ENCODE peak calls at places on chromosomes 11 and 22, in eight cellular contexts. H is EH, S is caudate nucleus, T is GM23248, X is T-helper 1 cell, G is brain microvascular endothelial cell, K is Peyer's patch, E is sciatic nerve. O is an unnamed sample.

GRCh38 chr22:50612168-50612714 is 11.6 kb downstream of the MAPK8IP2 start:
- DNase-seq in S (no peak), X (no peak), H (no peak), K (no peak), T (no peak), E (no peak), G (no peak), O (no peak)

GRCh38 chr11:704799-705645 is 1.0 kb upstream of the EPS8L2 start:
- DNase-seq in G (no peak), T (no peak), S (no peak), K (peak; percentile 88), E (peak; percentile 62), X (no peak), H (no peak), O (no peak)

GRCh38 chr11:116458546-116458945 is 314.2 kb downstream of the BUD13 start:
- DNase-seq in K (no peak), G (no peak), S (no peak), H (no peak), E (no peak), X (no peak), T (no peak), O (no peak)

GRCh38 chr22:46125311-46125710 is 25.0 kb upstream of the PPARA start:
- DNase-seq in G (no peak), H (no peak), X (no peak), E (no peak), K (no peak), T (no peak), S (no peak), O (no peak)

GRCh38 chr11:14907411-14908213 is 15.6 kb upstream of the CYP2R1 start:
- DNase-seq in G (peak; percentile 44), S (no peak), K (peak; percentile 90), E (peak; percentile 83), H (peak; percentile 54), T (peak; percentile 69), X (peak; percentile 71), O (no peak)

GRCh38 chr11:36239636-36240035 is 49.6 kb downstream of the COMMD9 start:
- DNase-seq in T (no peak), K (no peak), S (no peak), E (no peak), G (no peak), H (no peak), X (no peak), O (no peak)

GRCh38 chr11:112292785-112293407 is 32.2 kb upstream of the PLET1 start:
- DNase-seq in E (no peak), K (no peak), T (peak; percentile 93), G (peak; percentile 81), S (no peak), H (peak; percentile 98), X (no peak), O (peak; percentile 41)

GRCh38 chr22:45971389-45972028 is 5.5 kb downstream of the WNT7B start:
- DNase-seq in H (no peak), K (no peak), G (no peak), S (no peak), X (no peak), E (no peak), T (peak; percentile 49), O (no peak)

GRCh38 chr11:67302571-67303131 is 679 bp upstream of the SSH3 start:
- DNase-seq in S (no peak), K (peak; percentile 77), X (no peak), H (peak; percentile 21), G (peak; percentile 17), T (peak; percentile 37), E (peak; percentile 67), O (peak; percentile 73)

GRCh38 chr11:125082611-125083311 is 19.7 kb downstream of the SLC37A2 start:
- DNase-seq in X (no peak), G (peak; percentile 88), H (peak; percentile 85), E (no peak), K (no peak), T (peak; percentile 94), S (no peak), O (no peak)

GRCh38 chr11:112658521-112658920 is 302.7 kb upstream of the NCAM1 start:
- DNase-seq in X (no peak), H (no peak), E (no peak), G (no peak), K (no peak), T (no peak), S (no peak), O (no peak)

GRCh38 chr11:14676068-14676467 is 32.5 kb downstream of the PDE3B start:
- DNase-seq in T (no peak), H (no peak), E (no peak), G (no peak), S (no peak), X (no peak), K (no peak), O (no peak)

GRCh38 chr22:39392341-39392948 is 7.1 kb upstream of the TAB1 start:
- DNase-seq in X (no peak), G (no peak), T (peak; percentile 46), H (no peak), E (no peak), K (no peak), S (no peak), O (no peak)

GRCh38 chr11:76203937-76204336 is 2.4 kb downstream of the WNT11 start:
- DNase-seq in G (no peak), T (no peak), E (no peak), X (no peak), K (no peak), H (no peak), S (no peak), O (no peak)

GRCh38 chr11:111448420-111448819 is 63.8 kb downstream of the BTG4 start:
- DNase-seq in E (no peak), H (no peak), X (no peak), G (no peak), K (no peak), S (no peak), T (no peak), O (no peak)

GRCh38 chr22:17891427-17892167 is 117.3 kb upstream of the BID start:
- DNase-seq in X (no peak), S (no peak), G (no peak), H (no peak), E (no peak), K (peak; percentile 88), T (no peak), O (no peak)

GRCh38 chr11:2892215-2893020 is 6.8 kb upstream of the CDKN1C start:
- DNase-seq in X (peak; percentile 50), S (no peak), E (peak; percentile 86), G (no peak), K (peak; percentile 75), T (peak; percentile 55), H (peak; percentile 75), O (peak; percentile 14)

GRCh38 chr11:95570845-95571244 is 218.7 kb downstream of the FAM76B start:
- DNase-seq in E (no peak), X (no peak), G (no peak), T (no peak), K (no peak), H (no peak), S (no peak), O (no peak)

GRCh38 chr11:105774899-105775298 is 165.0 kb downstream of the GRIA4 start:
- DNase-seq in S (no peak), K (no peak), X (no peak), T (no peak), E (no peak), H (no peak), G (no peak), O (no peak)

GRCh38 chr11:134569195-134569594 is 157.2 kb upstream of the B3GAT1 start:
- DNase-seq in H (no peak), E (no peak), K (no peak), G (no peak), T (no peak), X (no peak), S (no peak), O (no peak)

GRCh38 chr11:31779268-31779879 is 31.7 kb downstream of the PAX6 start:
- DNase-seq in G (peak; percentile 57), E (no peak), T (peak; percentile 81), H (peak; percentile 79), S (no peak), X (no peak), K (no peak), O (no peak)

GRCh38 chr11:42631223-42631843 is 680.5 kb upstream of the API5 start:
- DNase-seq in H (peak; percentile 17), G (peak; percentile 36), S (no peak), T (peak; percentile 21), X (no peak), K (no peak), E (no peak), O (no peak)

GRCh38 chr22:38733329-38734202 is 22.2 kb downstream of the SUN2 start:
- DNase-seq in E (no peak), S (peak; percentile 54), G (no peak), T (peak; percentile 48), K (peak; percentile 76), H (peak; percentile 43), X (no peak), O (no peak)

GRCh38 chr11:79314906-79315689 is 125.7 kb downstream of the TENM4 start:
- DNase-seq in T (peak; percentile 14), S (no peak), E (no peak), G (peak; percentile 2), X (no peak), H (peak; percentile 17), K (no peak), O (no peak)

GRCh38 chr22:49740242-49740641 is 87.4 kb downstream of the BRD1 start:
- DNase-seq in G (no peak), X (no peak), T (no peak), H (no peak), S (no peak), K (no peak), E (no peak), O (no peak)

GRCh38 chr11:94179696-94180095 is 51.1 kb downstream of the PANX1 start:
- DNase-seq in H (no peak), E (no peak), S (no peak), T (no peak), X (no peak), K (no peak), G (no peak), O (no peak)

GRCh38 chr11:106070606-106071005 is 6.5 kb downstream of the KBTBD3 start:
- DNase-seq in X (no peak), T (no peak), S (no peak), G (no peak), K (no peak), E (no peak), H (no peak), O (no peak)

O was measured in GF-D8.